ENCODE peak calls at places on chromosomes 1 and 21, in eight cellular contexts. L is tibial artery; W is activated T-cell treated with anti-CD3 and anti-CD28 coated beads, Interleukin-2, amount 50 U/mL, for 24 hours; V is sigmoid colon; S is nucleus accumbens; Q is D341Med; I is neuronal stem cell; U is NCI-H774. T is an unnamed sample.

GRCh38 chr1:155282488-155283086 is 5.3 kb downstream of the HCN3 start:
- DNase-seq in S (no peak), U (no peak), V (no peak), I (no peak), Q (no peak), W (no peak), L (no peak), T (no peak)

GRCh38 chr1:27233677-27234053 is 767 bp upstream of the WDTC1 start:
- DNase-seq in L (no peak), Q (no peak), U (no peak), S (no peak), W (no peak), V (no peak), I (peak), T (no peak)

GRCh38 chr1:175394739-175395138 is 202.2 kb upstream of the KIAA0040 start:
- DNase-seq in L (no peak), I (no peak), V (no peak), W (no peak), S (no peak), U (no peak), Q (no peak), T (no peak)

GRCh38 chr1:93552751-93553455 is 105.0 kb downstream of the FNBP1L start:
- DNase-seq in S (no peak), I (no peak), L (no peak), W (no peak), V (no peak), U (no peak), Q (peak), T (no peak)

GRCh38 chr1:235865565-235866206 is 1.0 kb downstream of the LYST start:
- DNase-seq in U (no peak), Q (peak), W (no peak), L (no peak), V (no peak), I (no peak), S (no peak), T (no peak)

GRCh38 chr1:67803380-67804279 is 29.6 kb downstream of the GNG12 start:
- DNase-seq in L (no peak), Q (no peak), V (no peak), U (no peak), I (no peak), W (no peak), S (no peak), T (no peak)

GRCh38 chr1:180101411-180101810 is 53.3 kb upstream of the QSOX1 start:
- DNase-seq in U (no peak), I (no peak), W (no peak), L (no peak), Q (no peak), S (no peak), V (no peak), T (no peak)

GRCh38 chr1:42765832-42766722 is 751 bp downstream of the P3H1 start:
- DNase-seq in V (peak), L (peak), S (no peak), U (peak), I (peak), W (peak), Q (peak), T (peak)

GRCh38 chr1:227453962-227454361 is 109.4 kb upstream of the ZNF678 start:
- DNase-seq in V (no peak), Q (no peak), U (no peak), W (no peak), L (no peak), I (no peak), S (no peak), T (no peak)

GRCh38 chr21:41258617-41259016 is 58.0 kb upstream of the FAM3B start:
- DNase-seq in S (no peak), V (no peak), I (no peak), Q (no peak), L (no peak), U (no peak), W (no peak), T (no peak)

GRCh38 chr1:33818071-33818470 is 45.8 kb upstream of the HMGB4 start:
- DNase-seq in U (peak), V (no peak), I (no peak), S (no peak), Q (no peak), W (no peak), L (no peak), T (no peak)

GRCh38 chr1:212966619-212967018 is 16.3 kb downstream of the VASH2 start:
- DNase-seq in W (no peak), I (no peak), L (no peak), S (no peak), U (no peak), V (peak), Q (no peak), T (no peak)

GRCh38 chr1:156426015-156426414 is 57.0 kb downstream of the RHBG start:
- DNase-seq in U (no peak), W (no peak), L (no peak), S (no peak), I (no peak), Q (no peak), V (no peak), T (no peak)

GRCh38 chr1:35243681-35244080 is 24.8 kb upstream of the ZMYM4 start:
- DNase-seq in V (no peak), L (no peak), Q (no peak), U (peak), W (no peak), I (no peak), S (no peak), T (no peak)

GRCh38 chr1:61436491-61437120 is 288.3 kb downstream of the TM2D1 start:
- DNase-seq in Q (no peak), I (no peak), W (no peak), V (no peak), U (no peak), S (no peak), L (peak), T (no peak)

GRCh38 chr1:168623003-168623828 is 46.8 kb downstream of the XCL1 start:
- DNase-seq in I (no peak), V (no peak), Q (no peak), W (no peak), S (no peak), L (peak), U (no peak), T (no peak)

GRCh38 chr1:184836081-184836480 is 81.4 kb upstream of the EDEM3 start:
- DNase-seq in W (no peak), U (no peak), I (no peak), S (no peak), Q (no peak), L (no peak), V (no peak), T (no peak)

GRCh38 chr1:68111804-68112436 is 61.5 kb upstream of the DIRAS3 start:
- DNase-seq in I (peak), W (no peak), L (peak), Q (peak), V (peak), U (peak), S (no peak), T (peak)

GRCh38 chr1:201126832-201127754 is at the start of gene ASCL5:
- DNase-seq in L (no peak), V (no peak), U (peak), I (no peak), S (no peak), Q (no peak), W (no peak), T (no peak)